ENCODE peak calls at places on chromosomes 12 and 14, in four cellular contexts. N, W, F and U are unnamed samples.

GRCh38 chr14:29039171-29039570 is 272.6 kb downstream of the FOXG1 start:
- DNase-seq in N (no peak), F (no peak), W (no peak), U (no peak)

GRCh38 chr14:22928237-22929103 is 706 bp downstream of the PRMT5 start:
- DNase-seq in F (no peak), W (no peak), N (no peak), U (no peak)

GRCh38 chr14:92670177-92670576 is 78.2 kb downstream of the LGMN start:
- DNase-seq in F (no peak), N (no peak), W (no peak), U (no peak)

GRCh38 chr14:97832734-97833133 is 1035.6 kb downstream of the VRK1 start:
- DNase-seq in N (no peak), W (no peak), F (no peak), U (no peak)

GRCh38 chr12:104263580-104264358 is 39.8 kb upstream of the EID3 start:
- DNase-seq in F (no peak), N (no peak), W (no peak), U (no peak)

GRCh38 chr14:80926706-80927384 is 14.7 kb downstream of the CEP128 start:
- DNase-seq in F (no peak), W (no peak), N (no peak), U (no peak)

GRCh38 chr14:87076146-87076545 is 916.8 kb downstream of the GALC start:
- DNase-seq in W (no peak), N (no peak), F (no peak), U (no peak)

GRCh38 chr12:71195338-71195896 is 37.6 kb upstream of the TSPAN8 start:
- DNase-seq in W (no peak), F (no peak), N (no peak), U (no peak)

GRCh38 chr12:129067482-129067881 is 214.2 kb downstream of the GLT1D1 start:
- DNase-seq in F (no peak), N (no peak), W (no peak), U (no peak)

GRCh38 chr14:92105845-92106094 is 612 bp downstream of the ATXN3 start:
- DNase-seq in N (peak; percentile 63), W (peak; percentile 23), F (no peak), U (no peak)

GRCh38 chr14:102723650-102724049 is 53.6 kb upstream of the TRAF3 start:
- DNase-seq in W (no peak), N (peak; percentile 43), F (no peak), U (no peak)

GRCh38 chr14:61284001-61284400 is 2.9 kb upstream of the TMEM30B start:
- DNase-seq in F (no peak), W (no peak), N (no peak), U (no peak)

GRCh38 chr12:14185441-14186192 is 179.9 kb upstream of the ATF7IP start:
- DNase-seq in N (peak; percentile 33), F (no peak), W (peak; percentile 5), U (no peak)

GRCh38 chr14:56333361-56334279 is 215.4 kb downstream of the PELI2 start:
- DNase-seq in N (no peak), F (no peak), W (peak; percentile 48), U (no peak)

GRCh38 chr12:131738196-131738595 is 27.3 kb downstream of the SFSWAP start:
- DNase-seq in W (no peak), N (peak; percentile 80), F (no peak), U (no peak)

GRCh38 chr12:49627752-49628360 is 4.5 kb downstream of the PRPF40B start:
- DNase-seq in W (no peak), N (no peak), F (no peak), U (no peak)

GRCh38 chr12:98417303-98417702 is 98.1 kb upstream of the TMPO start:
- DNase-seq in F (no peak), N (no peak), W (no peak), U (no peak)

GRCh38 chr14:92783813-92784431 is 10.2 kb upstream of the GOLGA5 start:
- DNase-seq in F (no peak), N (peak; percentile 51), W (peak; percentile 2), U (no peak)

GRCh38 chr12:93855265-93855664 is 178.1 kb downstream of the CRADD start:
- DNase-seq in F (no peak), W (no peak), N (no peak), U (no peak)

GRCh38 chr12:112349440-112349839 is 32.8 kb downstream of the HECTD4 start:
- DNase-seq in W (no peak), F (no peak), N (no peak), U (no peak)

GRCh38 chr12:125652689-125653088 is 587.5 kb downstream of the AACS start:
- DNase-seq in W (no peak), F (no peak), N (no peak), U (no peak)

GRCh38 chr12:124661382-124661781 is 94.0 kb upstream of the NCOR2 start:
- DNase-seq in F (no peak), W (no peak), N (peak; percentile 70), U (no peak)

GRCh38 chr14:105470163-105470811 is 4.3 kb upstream of the CRIP2 start:
- DNase-seq in N (no peak), F (no peak), W (no peak), U (no peak)

GRCh38 chr12:42798811-42799438 is 209.4 kb upstream of the PRICKLE1 start:
- DNase-seq in N (no peak), W (peak; percentile 14), F (no peak), U (no peak)

GRCh38 chr12:7439579-7440505 is 4.1 kb downstream of the CD163L1 start:
- DNase-seq in F (no peak), W (no peak), N (no peak), U (no peak)

GRCh38 chr12:68428724-68429580 is 96.8 kb upstream of the MDM1 start:
- DNase-seq in F (no peak), N (no peak), W (no peak), U (no peak)

GRCh38 chr14:50844397-50844796 is 13.4 kb upstream of the NIN start:
- DNase-seq in F (no peak), N (no peak), W (no peak), U (no peak)

GRCh38 chr12:8648598-8649205 is 13.9 kb downstream of the MFAP5 start:
- DNase-seq in N (no peak), W (no peak), F (no peak), U (no peak)

GRCh38 chr14:32564591-32564990 is 235.5 kb downstream of the AKAP6 start:
- DNase-seq in N (no peak), W (no peak), F (no peak), U (no peak)

GRCh38 chr14:89801128-89801527 is 153.4 kb downstream of the EFCAB11 start:
- DNase-seq in W (no peak), F (no peak), N (no peak), U (no peak)

GRCh38 chr12:12974211-12974610 is 22.2 kb upstream of the GPRC5D start:
- DNase-seq in N (no peak), W (no peak), F (no peak), U (no peak)

GRCh38 chr14:65788876-65789859 is 376.6 kb downstream of the FUT8 start:
- DNase-seq in F (no peak), N (no peak), W (no peak), U (no peak)

GRCh38 chr12:65325183-65325582 is 46.7 kb downstream of the MSRB3 start:
- DNase-seq in W (no peak), F (no peak), N (no peak), U (no peak)